ENCODE peak calls at places on chromosomes 12 and 14, in eight cellular contexts. Y is mucosa of gallbladder; M is thoracic aorta; I is substantia nigra; X is H54; Q is GM13976; C is CD4-positive, alpha-beta memory T cell; W is posterior vena cava. V is an unnamed sample.

GRCh38 chr12:132147423-132148367 is 3.4 kb downstream of the NOC4L start:
- DNase-seq in Y (no peak), M (no peak), I (no peak), X (no peak), Q (no peak), C (no peak), W (peak; percentile 70), V (no peak)

GRCh38 chr14:79426103-79426755 is 785.1 kb downstream of the DIO2 start:
- DNase-seq in Y (no peak), M (no peak), I (no peak), X (no peak), Q (no peak), C (no peak), W (no peak), V (no peak)

GRCh38 chr14:102889615-102890014 is 32.8 kb upstream of the AMN start:
- DNase-seq in Y (no peak), M (no peak), I (no peak), X (no peak), Q (no peak), C (no peak), W (no peak), V (no peak)

GRCh38 chr12:124917841-124918621 is 3.6 kb upstream of the UBC start:
- DNase-seq in Y (no peak), M (no peak), I (no peak), X (no peak), Q (no peak), C (no peak), W (no peak), V (no peak)

GRCh38 chr14:81385824-81386223 is 14.3 kb downstream of the STON2 start:
- DNase-seq in Y (no peak), M (no peak), I (no peak), X (no peak), Q (no peak), C (no peak), W (no peak), V (no peak)

GRCh38 chr12:6089041-6089823 is 35.2 kb downstream of the VWF start:
- DNase-seq in Y (peak; percentile 44), M (no peak), I (no peak), X (peak; percentile 40), Q (no peak), C (no peak), W (peak; percentile 67), V (no peak)

GRCh38 chr12:114882083-114882482 is 198.1 kb upstream of the TBX3 start:
- DNase-seq in Y (no peak), M (no peak), I (no peak), X (no peak), Q (no peak), C (no peak), W (no peak), V (no peak)

GRCh38 chr14:99252940-99253868 is 18.8 kb downstream of the BCL11B start:
- DNase-seq in Y (no peak), M (no peak), I (no peak), X (no peak), Q (no peak), C (peak; percentile 61), W (no peak), V (no peak)

GRCh38 chr14:90547968-90548367 is 151.1 kb downstream of the CALM1 start:
- DNase-seq in Y (no peak), M (no peak), I (no peak), X (no peak), Q (no peak), C (no peak), W (no peak), V (no peak)

GRCh38 chr12:28540324-28540714 is 350.1 kb downstream of the CCDC91 start:
- DNase-seq in Y (no peak), M (no peak), I (no peak), X (no peak), Q (no peak), C (no peak), W (no peak), V (peak; percentile 7)

GRCh38 chr14:100721568-100721967 is 5.1 kb upstream of the DLK1 start:
- DNase-seq in Y (no peak), M (no peak), I (no peak), X (no peak), Q (no peak), C (no peak), W (no peak), V (peak; percentile 29)

GRCh38 chr12:26379777-26380467 is 184.5 kb downstream of the SSPN start:
- DNase-seq in Y (no peak), M (no peak), I (no peak), X (no peak), Q (no peak), C (no peak), W (no peak), V (no peak)

GRCh38 chr12:4145990-4146859 is 127.3 kb upstream of the CCND2 start:
- DNase-seq in Y (no peak), M (no peak), I (no peak), X (no peak), Q (peak; percentile 51), C (no peak), W (no peak), V (no peak)